ENCODE peak calls at places on chromosome 16, in seven cellular contexts. One of them, this sample, is unnamed.

GRCh38 chr16:47927330-47927729 is 228.5 kb downstream of the ABCC12 start:
- DNase-seq in substantia nigra: no peak
- DNase-seq in iris pigment epithelial cell: peak
- DNase-seq in cardiac fibroblast: no peak
- DNase-seq in AG10803: peak
- DNase-seq in H54: no peak
- DNase-seq in RCC 7860: no peak
- DNase-seq in this sample: peak

GRCh38 chr16:29899516-29900101 is at the start of gene SEZ6L2:
- DNase-seq in RCC 7860: peak
- DNase-seq in substantia nigra: peak
- DNase-seq in H54: peak
- DNase-seq in AG10803: peak
- DNase-seq in iris pigment epithelial cell: peak
- DNase-seq in cardiac fibroblast: peak
- DNase-seq in this sample: peak

GRCh38 chr16:84618428-84619102 is 687 bp upstream of the COTL1 start:
- DNase-seq in substantia nigra: peak
- DNase-seq in iris pigment epithelial cell: peak
- DNase-seq in cardiac fibroblast: peak
- DNase-seq in AG10803: peak
- DNase-seq in RCC 7860: peak
- DNase-seq in H54: peak
- DNase-seq in this sample: peak

GRCh38 chr16:20323591-20324117 is 3.7 kb downstream of the GP2 start:
- DNase-seq in iris pigment epithelial cell: no peak
- DNase-seq in AG10803: no peak
- DNase-seq in H54: no peak
- DNase-seq in RCC 7860: no peak
- DNase-seq in cardiac fibroblast: no peak
- DNase-seq in substantia nigra: no peak
- DNase-seq in this sample: no peak

GRCh38 chr16:50096791-50097190 is 31.0 kb downstream of the HEATR3 start:
- DNase-seq in AG10803: peak
- DNase-seq in substantia nigra: no peak
- DNase-seq in cardiac fibroblast: peak
- DNase-seq in H54: peak
- DNase-seq in RCC 7860: no peak
- DNase-seq in iris pigment epithelial cell: peak
- DNase-seq in this sample: peak

GRCh38 chr16:56281256-56281805 is 90.0 kb downstream of the GNAO1 start:
- DNase-seq in AG10803: no peak
- DNase-seq in RCC 7860: no peak
- DNase-seq in H54: no peak
- DNase-seq in cardiac fibroblast: no peak
- DNase-seq in iris pigment epithelial cell: no peak
- DNase-seq in substantia nigra: no peak
- DNase-seq in this sample: peak

GRCh38 chr16:86540894-86541293 is 14.1 kb downstream of the MTHFSD start:
- DNase-seq in substantia nigra: no peak
- DNase-seq in cardiac fibroblast: no peak
- DNase-seq in H54: no peak
- DNase-seq in RCC 7860: no peak
- DNase-seq in AG10803: no peak
- DNase-seq in iris pigment epithelial cell: no peak
- DNase-seq in this sample: no peak

GRCh38 chr16:80806957-80807356 is 2.6 kb upstream of the CDYL2 start:
- DNase-seq in RCC 7860: peak
- DNase-seq in substantia nigra: no peak
- DNase-seq in AG10803: peak
- DNase-seq in cardiac fibroblast: peak
- DNase-seq in H54: peak
- DNase-seq in iris pigment epithelial cell: peak
- DNase-seq in this sample: peak

GRCh38 chr16:28845173-28846079 is 722 bp downstream of the TUFM start:
- DNase-seq in RCC 7860: no peak
- DNase-seq in substantia nigra: no peak
- DNase-seq in iris pigment epithelial cell: peak
- DNase-seq in cardiac fibroblast: no peak
- DNase-seq in AG10803: no peak
- DNase-seq in H54: no peak
- DNase-seq in this sample: peak

GRCh38 chr16:81650982-81651562 is 128.0 kb upstream of the PLCG2 start:
- DNase-seq in RCC 7860: no peak
- DNase-seq in iris pigment epithelial cell: peak
- DNase-seq in cardiac fibroblast: peak
- DNase-seq in AG10803: no peak
- DNase-seq in substantia nigra: no peak
- DNase-seq in H54: no peak
- DNase-seq in this sample: no peak

GRCh38 chr16:16080465-16081065 is 131.1 kb downstream of the ABCC1 start:
- DNase-seq in AG10803: no peak
- DNase-seq in cardiac fibroblast: no peak
- DNase-seq in iris pigment epithelial cell: no peak
- DNase-seq in substantia nigra: no peak
- DNase-seq in H54: no peak
- DNase-seq in RCC 7860: no peak
- DNase-seq in this sample: no peak

GRCh38 chr16:87653234-87653633 is 50.9 kb downstream of the JPH3 start:
- DNase-seq in substantia nigra: no peak
- DNase-seq in cardiac fibroblast: no peak
- DNase-seq in H54: no peak
- DNase-seq in iris pigment epithelial cell: peak
- DNase-seq in AG10803: no peak
- DNase-seq in RCC 7860: no peak
- DNase-seq in this sample: no peak